ENCODE peak calls at places on chromosomes 11 and 22, in five cellular contexts. P is neuronal stem cell, D is IMR-90, O is H9, V is mesenchymal stem cell. E is an unnamed sample.

GRCh38 chr11:134939905-134940304 is 527.9 kb upstream of the B3GAT1 start:
- DNase-seq in V (peak; percentile 4), D (no peak), O (no peak), P (no peak), E (peak; percentile 69)

GRCh38 chr22:17931400-17931825 is 92.9 kb downstream of the MICAL3 start:
- DNase-seq in P (no peak), D (no peak), V (no peak), O (no peak), E (no peak)

GRCh38 chr11:7348432-7349298 is 97.0 kb downstream of the SYT9 start:
- DNase-seq in O (peak; percentile 37), V (peak; percentile 5), P (no peak), D (no peak), E (peak; percentile 30)

GRCh38 chr11:75966546-75967287 is 151.7 kb downstream of the UVRAG start:
- DNase-seq in D (peak; percentile 84), V (peak; percentile 82), P (no peak), O (no peak), E (peak; percentile 43)

GRCh38 chr11:68891356-68891948 is 12.2 kb downstream of the MRPL21 start:
- DNase-seq in P (no peak), D (no peak), V (no peak), O (no peak), E (no peak)

GRCh38 chr22:28570697-28571373 is 108.8 kb downstream of the TTC28 start:
- DNase-seq in V (no peak), D (no peak), O (no peak), P (no peak), E (no peak)

GRCh38 chr11:46200537-46201281 is 76.8 kb upstream of the CREB3L1 start:
- DNase-seq in D (peak; percentile 7), O (no peak), P (no peak), V (no peak), E (no peak)

GRCh38 chr11:95661159-95661558 is 128.4 kb downstream of the FAM76B start:
- DNase-seq in V (no peak), O (no peak), P (no peak), D (peak; percentile 6), E (no peak)

GRCh38 chr11:68962527-68963250 is 18.1 kb downstream of the MRGPRD start:
- DNase-seq in D (no peak), P (no peak), V (no peak), O (peak; percentile 26), E (no peak)

GRCh38 chr11:1852885-1853284 is at the start of gene LSP1:
- DNase-seq in V (no peak), P (no peak), O (no peak), D (no peak), E (no peak)

GRCh38 chr22:17234144-17234623 is 14.9 kb upstream of the ADA2 start:
- DNase-seq in D (no peak), O (peak; percentile 98), P (peak; percentile 59), V (no peak), E (peak; percentile 97)

GRCh38 chr11:73760066-73760679 is 701 bp downstream of the RAB6A start:
- DNase-seq in P (no peak), V (peak; percentile 73), O (peak; percentile 35), D (peak; percentile 11), E (peak; percentile 52)

GRCh38 chr11:12050470-12050891 is 42.1 kb upstream of the DKK3 start:
- DNase-seq in O (no peak), V (no peak), D (no peak), P (no peak), E (no peak)

GRCh38 chr22:32202539-32203180 is 2.2 kb downstream of the RFPL2 start:
- DNase-seq in O (peak; percentile 73), D (peak; percentile 22), V (peak; percentile 14), P (peak; percentile 37), E (peak; percentile 80)

GRCh38 chr11:45671246-45672171 is 6.1 kb upstream of the CHST1 start:
- DNase-seq in P (no peak), V (no peak), D (no peak), O (peak; percentile 49), E (no peak)

GRCh38 chr22:19730662-19731360 is 7.5 kb downstream of the GP1BB start:
- DNase-seq in O (peak; percentile 84), P (peak; percentile 79), D (peak; percentile 67), V (peak; percentile 72), E (peak; percentile 66)

GRCh38 chr11:13094930-13095687 is 86.0 kb downstream of the RASSF10 start:
- DNase-seq in D (no peak), P (no peak), O (no peak), V (no peak), E (no peak)

GRCh38 chr11:128181984-128182383 is 405.4 kb downstream of the ETS1 start:
- DNase-seq in P (no peak), V (no peak), O (no peak), D (no peak), E (no peak)

GRCh38 chr11:128182844-128183243 is 404.5 kb downstream of the ETS1 start:
- DNase-seq in D (no peak), V (no peak), P (no peak), O (no peak), E (peak; percentile 57)

GRCh38 chr11:128180446-128181089 is 406.8 kb downstream of the ETS1 start:
- DNase-seq in O (no peak), P (no peak), V (peak; percentile 77), D (peak; percentile 92), E (no peak)

GRCh38 chr11:128179512-128179911 is 407.8 kb downstream of the ETS1 start:
- DNase-seq in O (no peak), D (no peak), P (no peak), V (no peak), E (no peak)

GRCh38 chr11:128181090-128181485 is 406.3 kb downstream of the ETS1 start:
- DNase-seq in O (no peak), P (no peak), D (peak; percentile 47), V (peak; percentile 48), E (no peak)
- H2AK5ac ChIP-seq in O (no peak overlapping the region), P (no peak overlapping the region), D (peak overlapping the region; percentile 76), V (peak overlapping the region; percentile 28), E (no peak overlapping the region)

DNA sequence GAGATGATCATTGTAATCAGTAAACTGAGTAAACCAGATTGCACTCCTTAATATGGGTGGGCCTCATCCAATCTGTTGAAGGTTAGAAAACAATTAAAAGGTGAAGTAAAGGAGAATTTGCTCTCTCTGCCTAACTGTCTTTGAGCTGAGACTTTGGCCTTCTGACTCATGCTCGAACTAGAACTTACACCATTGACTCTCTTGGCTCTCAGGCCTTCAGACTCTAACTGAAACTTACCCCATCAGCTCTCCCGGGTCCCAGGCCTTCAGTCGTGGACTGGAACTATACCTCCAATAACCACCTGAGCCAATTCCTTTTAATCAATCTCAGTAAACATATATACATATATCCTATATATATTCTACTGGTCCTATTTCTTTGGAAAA is 34.0 kb downstream of the LGR4 start:
- DNase-seq in V (no peak), P (no peak), O (no peak), D (no peak), E (no peak)
- H2AK5ac ChIP-seq in V (no peak overlapping the region), P (no peak overlapping the region), O (no peak overlapping the region), D (no peak overlapping the region), E (no peak overlapping the region)

GRCh38 chr11:64089915-64090810 is 54.4 kb downstream of the FLRT1 start:
- DNase-seq in O (no peak), P (no peak), D (no peak), V (peak; percentile 71), E (no peak)
- H2AK5ac ChIP-seq in O (no peak overlapping the region), P (peak overlapping the region; percentile 62), D (peak overlapping the region; percentile 66), V (no peak overlapping the region), E (no peak overlapping the region)

GRCh38 chr11:111335124-111335535 is 36.8 kb downstream of the POU2AF3 start:
- DNase-seq in O (no peak), V (no peak), P (no peak), D (no peak), E (no peak)

GRCh38 chr11:111334495-111335123 is 36.3 kb downstream of the POU2AF3 start:
- DNase-seq in D (no peak), V (no peak), O (no peak), P (no peak), E (no peak)

GRCh38 chr11:111335596-111335995 is 37.2 kb downstream of the POU2AF3 start:
- DNase-seq in P (no peak), V (no peak), D (no peak), O (no peak), E (no peak)

GRCh38 chr11:111336582-111337256 is 38.4 kb downstream of the POU2AF3 start:
- DNase-seq in V (peak; percentile 6), O (peak; percentile 50), D (peak; percentile 61), P (no peak), E (peak; percentile 77)

GRCh38 chr11:111336062-111336461 is 37.7 kb downstream of the POU2AF3 start:
- DNase-seq in V (no peak), P (no peak), D (no peak), O (no peak), E (no peak)
- H2AK5ac ChIP-seq in V (no peak overlapping the region), P (no peak overlapping the region), D (no peak overlapping the region), O (no peak overlapping the region), E (no peak overlapping the region)

E was measured in mesendoderm.